ENCODE peak calls at places on chromosome 7, in four cellular contexts. One of them, this sample, is unnamed.
A peak's percentile ranks its signal among the peaks of the same experiment; 100 is the strongest.

GRCh38 chr7:52537051-52537450 is 498.4 kb upstream of the POM121L12 start:
- DNase-seq in right atrium auricular region: no peak
- DNase-seq in small intestine: no peak
- DNase-seq in endothelial cell of umbilical vein: no peak
- DNase-seq in this sample: no peak

GRCh38 chr7:64755881-64756280 is 38.3 kb upstream of the ZNF138 start:
- DNase-seq in right atrium auricular region: no peak
- DNase-seq in small intestine: no peak
- DNase-seq in endothelial cell of umbilical vein: no peak
- DNase-seq in this sample: no peak

GRCh38 chr7:5215313-5215712 is 25.3 kb downstream of the WIPI2 start:
- DNase-seq in right atrium auricular region: no peak
- DNase-seq in small intestine: no peak
- DNase-seq in endothelial cell of umbilical vein: no peak
- DNase-seq in this sample: no peak

GRCh38 chr7:47328392-47329319 is 253.3 kb downstream of the TNS3 start:
- DNase-seq in right atrium auricular region: no peak
- DNase-seq in small intestine: no peak
- DNase-seq in endothelial cell of umbilical vein: no peak
- DNase-seq in this sample: no peak

GRCh38 chr7:131544449-131545425 is 11.7 kb downstream of the PODXL start:
- DNase-seq in right atrium auricular region: no peak
- DNase-seq in small intestine: no peak
- DNase-seq in endothelial cell of umbilical vein: peak; percentile 77
- DNase-seq in this sample: peak; percentile 67

GRCh38 chr7:32070406-32071360 is at the start of gene PDE1C:
- DNase-seq in right atrium auricular region: no peak
- DNase-seq in small intestine: no peak
- DNase-seq in endothelial cell of umbilical vein: no peak
- DNase-seq in this sample: no peak

GRCh38 chr7:30046127-30046774 is 18.0 kb downstream of the PLEKHA8 start:
- DNase-seq in right atrium auricular region: no peak
- DNase-seq in small intestine: no peak
- DNase-seq in endothelial cell of umbilical vein: no peak
- DNase-seq in this sample: no peak

GRCh38 chr7:32043688-32044087 is 26.5 kb downstream of the PDE1C start:
- DNase-seq in right atrium auricular region: no peak
- DNase-seq in small intestine: no peak
- DNase-seq in endothelial cell of umbilical vein: no peak
- DNase-seq in this sample: no peak

GRCh38 chr7:134042307-134042706 is 84.8 kb upstream of the LRGUK start:
- DNase-seq in right atrium auricular region: no peak
- DNase-seq in small intestine: no peak
- DNase-seq in endothelial cell of umbilical vein: no peak
- DNase-seq in this sample: no peak

GRCh38 chr7:12930534-12930933 is 243.1 kb downstream of the ARL4A start:
- DNase-seq in right atrium auricular region: no peak
- DNase-seq in small intestine: no peak
- DNase-seq in endothelial cell of umbilical vein: peak; percentile 72
- DNase-seq in this sample: no peak
- H3K27ac ChIP-seq in right atrium auricular region: no peak overlapping the region
- H3K27ac ChIP-seq in small intestine: no peak overlapping the region
- H3K27ac ChIP-seq in endothelial cell of umbilical vein: no peak overlapping the region
- H3K27ac ChIP-seq in this sample: no peak overlapping the region

DNA sequence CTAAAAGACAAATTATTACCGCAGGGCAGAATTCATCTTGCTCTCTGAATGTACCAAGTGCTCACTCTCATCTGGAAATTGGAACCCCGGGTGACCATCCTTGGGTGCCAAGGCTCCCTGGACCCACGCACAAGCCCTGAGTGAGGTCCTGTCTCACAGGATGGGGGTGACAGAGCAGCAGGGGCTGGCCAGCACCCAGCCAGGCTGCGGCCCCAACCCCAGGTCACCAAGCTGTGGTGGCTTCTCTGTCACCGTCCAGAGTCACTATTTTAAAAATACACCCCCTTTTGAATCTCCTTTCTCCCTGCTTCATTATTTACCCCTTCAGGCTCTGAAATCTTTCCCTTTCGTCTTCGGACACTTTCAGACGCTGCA is 148.6 kb downstream of the PRKAG2 start:
- DNase-seq in right atrium auricular region: no peak
- DNase-seq in small intestine: no peak
- DNase-seq in endothelial cell of umbilical vein: no peak
- DNase-seq in this sample: no peak
- H3K27ac ChIP-seq in right atrium auricular region: peak overlapping the region; percentile 91
- H3K27ac ChIP-seq in small intestine: peak overlapping the region; percentile 74
- H3K27ac ChIP-seq in endothelial cell of umbilical vein: peak overlapping the region; percentile 40
- H3K27ac ChIP-seq in this sample: peak overlapping the region; percentile 46

DNA sequence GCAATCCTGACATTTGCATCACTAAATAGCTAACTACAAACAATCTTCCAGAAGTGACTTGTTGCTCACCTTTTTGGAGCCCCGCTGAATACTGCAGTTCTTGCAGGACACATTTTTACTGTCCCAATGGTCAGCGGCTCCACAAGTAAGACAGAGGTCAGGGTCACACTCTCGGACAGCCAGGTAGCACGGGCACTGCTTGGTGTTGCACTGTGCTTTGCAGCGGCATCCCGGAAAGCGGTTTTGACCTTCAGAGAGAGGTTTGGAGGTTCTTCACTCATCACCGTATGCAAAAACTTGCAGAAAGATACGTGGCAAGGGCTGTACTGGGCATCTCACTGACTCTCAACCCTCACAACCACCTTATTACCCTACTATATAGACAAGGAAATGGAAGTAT is 70.2 kb downstream of the EZH2 start:
- DNase-seq in right atrium auricular region: no peak
- DNase-seq in small intestine: no peak
- DNase-seq in endothelial cell of umbilical vein: no peak
- DNase-seq in this sample: no peak
- H3K27ac ChIP-seq in right atrium auricular region: no peak overlapping the region
- H3K27ac ChIP-seq in small intestine: no peak overlapping the region
- H3K27ac ChIP-seq in endothelial cell of umbilical vein: no peak overlapping the region
- H3K27ac ChIP-seq in this sample: no peak overlapping the region

DNA sequence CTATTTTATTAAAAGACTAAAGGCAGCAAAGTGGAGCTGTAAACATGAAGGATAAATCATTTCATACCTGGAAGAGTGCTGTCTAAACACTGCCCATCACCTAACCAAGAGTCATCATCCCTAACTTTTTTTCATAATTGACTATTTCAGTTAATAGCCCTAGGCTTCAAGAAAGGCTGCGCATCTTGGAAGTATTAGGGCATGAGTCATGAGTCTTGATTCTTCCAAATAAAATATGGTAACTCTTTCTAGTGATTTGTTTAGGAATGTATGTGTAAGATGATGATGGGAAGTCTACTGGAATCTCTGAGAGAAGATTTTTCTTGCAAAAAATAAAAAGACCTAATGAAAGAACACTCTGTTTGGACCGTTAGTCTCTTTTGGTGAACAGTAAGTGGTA is 207.7 kb upstream of the AHR start:
- DNase-seq in right atrium auricular region: no peak
- DNase-seq in small intestine: no peak
- DNase-seq in endothelial cell of umbilical vein: no peak
- DNase-seq in this sample: peak; percentile 60
- H3K27ac ChIP-seq in right atrium auricular region: no peak overlapping the region
- H3K27ac ChIP-seq in small intestine: no peak overlapping the region
- H3K27ac ChIP-seq in endothelial cell of umbilical vein: no peak overlapping the region
- H3K27ac ChIP-seq in this sample: peak overlapping the region; percentile 0

GRCh38 chr7:44632196-44632595 is 25.8 kb downstream of the OGDH start:
- DNase-seq in right atrium auricular region: no peak
- DNase-seq in small intestine: no peak
- DNase-seq in endothelial cell of umbilical vein: no peak
- DNase-seq in this sample: no peak

GRCh38 chr7:44633254-44634186 is 27.1 kb downstream of the OGDH start:
- DNase-seq in right atrium auricular region: peak; percentile 84
- DNase-seq in small intestine: peak; percentile 52
- DNase-seq in endothelial cell of umbilical vein: peak; percentile 95
- DNase-seq in this sample: peak; percentile 81

GRCh38 chr7:44631458-44632115 is 25.2 kb downstream of the OGDH start:
- DNase-seq in right atrium auricular region: no peak
- DNase-seq in small intestine: no peak
- DNase-seq in endothelial cell of umbilical vein: peak; percentile 72
- DNase-seq in this sample: no peak

GRCh38 chr7:44629825-44630580 is 23.6 kb downstream of the OGDH start:
- DNase-seq in right atrium auricular region: no peak
- DNase-seq in small intestine: no peak
- DNase-seq in endothelial cell of umbilical vein: no peak
- DNase-seq in this sample: no peak

GRCh38 chr7:44630791-44631457 is 24.5 kb downstream of the OGDH start:
- DNase-seq in right atrium auricular region: no peak
- DNase-seq in small intestine: peak; percentile 74
- DNase-seq in endothelial cell of umbilical vein: no peak
- DNase-seq in this sample: no peak
- H3K27ac ChIP-seq in right atrium auricular region: peak overlapping the region; percentile 6
- H3K27ac ChIP-seq in small intestine: peak overlapping the region; percentile 43
- H3K27ac ChIP-seq in endothelial cell of umbilical vein: no peak overlapping the region
- H3K27ac ChIP-seq in this sample: peak overlapping the region; percentile 9

GRCh38 chr7:26944486-26944885 is 80.1 kb upstream of the SKAP2 start:
- DNase-seq in right atrium auricular region: no peak
- DNase-seq in small intestine: no peak
- DNase-seq in endothelial cell of umbilical vein: no peak
- DNase-seq in this sample: no peak
- H3K27ac ChIP-seq in right atrium auricular region: no peak overlapping the region
- H3K27ac ChIP-seq in small intestine: no peak overlapping the region
- H3K27ac ChIP-seq in endothelial cell of umbilical vein: no peak overlapping the region
- H3K27ac ChIP-seq in this sample: no peak overlapping the region

This sample was measured in SJSA1.